ENCODE peak calls at places on chromosome 7, in eight cellular contexts. N is brain microvascular endothelial cell; E is substantia nigra; G is neuronal stem cell; X is GF-D8; Q is CD8-positive, alpha-beta T cell; H is endothelial cell; L is hippocampal formation. F is an unnamed sample.

GRCh38 chr7:101564778-101565211 is 64.3 kb downstream of the MYL10 start:
- DNase-seq in N (no peak), E (no peak), G (peak; percentile 63), X (no peak), Q (no peak), H (no peak), L (no peak), F (no peak)

GRCh38 chr7:142867398-142868187 is 12.7 kb downstream of the EPHB6 start:
- DNase-seq in N (no peak), E (no peak), G (no peak), X (no peak), Q (no peak), H (no peak), L (no peak), F (no peak)

GRCh38 chr7:65230231-65230630 is 143.4 kb upstream of the ZNF92 start:
- DNase-seq in N (no peak), E (no peak), G (no peak), X (no peak), Q (no peak), H (no peak), L (no peak), F (no peak)

GRCh38 chr7:140230862-140231778 is 54.3 kb upstream of the KDM7A start:
- DNase-seq in N (peak; percentile 29), E (no peak), G (peak; percentile 50), X (no peak), Q (peak; percentile 56), H (peak; percentile 53), L (no peak), F (peak; percentile 46)

GRCh38 chr7:155358948-155359712 is 61.5 kb downstream of the INSIG1 start:
- DNase-seq in N (no peak), E (no peak), G (no peak), X (no peak), Q (no peak), H (no peak), L (no peak), F (no peak)

GRCh38 chr7:71239517-71239916 is 107.6 kb downstream of the GALNT17 start:
- DNase-seq in N (no peak), E (no peak), G (no peak), X (no peak), Q (no peak), H (no peak), L (no peak), F (no peak)

GRCh38 chr7:120033114-120033513 is 239.9 kb upstream of the KCND2 start:
- DNase-seq in N (no peak), E (no peak), G (peak; percentile 1), X (no peak), Q (no peak), H (no peak), L (peak; percentile 2), F (no peak)

GRCh38 chr7:99210265-99210970 is 2.5 kb upstream of the KPNA7 start:
- DNase-seq in N (no peak), E (no peak), G (no peak), X (no peak), Q (no peak), H (no peak), L (no peak), F (no peak)

GRCh38 chr7:140126435-140127034 is 50.2 kb downstream of the KDM7A start:
- DNase-seq in N (no peak), E (no peak), G (no peak), X (no peak), Q (no peak), H (no peak), L (no peak), F (no peak)

GRCh38 chr7:84178013-84178412 is 16.6 kb downstream of the SEMA3A start:
- DNase-seq in N (no peak), E (no peak), G (no peak), X (no peak), Q (no peak), H (no peak), L (no peak), F (no peak)

GRCh38 chr7:143422033-143422432 is 13.4 kb upstream of the EPHA1 start:
- DNase-seq in N (no peak), E (no peak), G (no peak), X (no peak), Q (no peak), H (no peak), L (no peak), F (no peak)

GRCh38 chr7:82257118-82257695 is 186.4 kb downstream of the CACNA2D1 start:
- DNase-seq in N (no peak), E (no peak), G (no peak), X (no peak), Q (no peak), H (no peak), L (peak; percentile 37), F (no peak)

GRCh38 chr7:130491841-130492518 is at the start of gene MEST:
- DNase-seq in N (no peak), E (no peak), G (no peak), X (no peak), Q (peak; percentile 36), H (peak; percentile 14), L (no peak), F (no peak)

GRCh38 chr7:110007316-110007910 is 1083.5 kb upstream of the LRRN3 start:
- DNase-seq in N (no peak), E (no peak), G (no peak), X (no peak), Q (no peak), H (no peak), L (no peak), F (no peak)

GRCh38 chr7:100428199-100428966 is at the start of gene ZCWPW1:
- DNase-seq in N (peak; percentile 96), E (peak; percentile 96), G (peak; percentile 94), X (peak; percentile 94), Q (peak; percentile 97), H (peak; percentile 89), L (peak; percentile 95), F (peak; percentile 95)

GRCh38 chr7:140881507-140882228 is 43.1 kb downstream of the BRAF start:
- DNase-seq in N (no peak), E (no peak), G (no peak), X (no peak), Q (no peak), H (no peak), L (no peak), F (no peak)

GRCh38 chr7:117669818-117670217 is 190.0 kb downstream of the CFTR start:
- DNase-seq in N (no peak), E (no peak), G (no peak), X (no peak), Q (no peak), H (no peak), L (peak; percentile 5), F (no peak)

GRCh38 chr7:138468244-138469123 is 8.4 kb downstream of the TRIM24 start:
- DNase-seq in N (no peak), E (no peak), G (no peak), X (no peak), Q (no peak), H (no peak), L (peak; percentile 79), F (no peak)

GRCh38 chr7:156903232-156903909 is 10.4 kb upstream of the LMBR1 start:
- DNase-seq in N (peak; percentile 34), E (no peak), G (no peak), X (no peak), Q (peak; percentile 64), H (no peak), L (no peak), F (no peak)

GRCh38 chr7:107479303-107479702 is 9.4 kb downstream of the GPR22 start:
- DNase-seq in N (no peak), E (no peak), G (no peak), X (no peak), Q (no peak), H (no peak), L (no peak), F (no peak)

GRCh38 chr7:47241112-47242065 is 340.5 kb downstream of the TNS3 start:
- DNase-seq in N (no peak), E (no peak), G (no peak), X (no peak), Q (no peak), H (no peak), L (no peak), F (no peak)

GRCh38 chr7:51455086-51455485 is 138.5 kb upstream of the COBL start:
- DNase-seq in N (no peak), E (no peak), G (no peak), X (no peak), Q (no peak), H (no peak), L (no peak), F (no peak)

GRCh38 chr7:98398567-98399372 is 2.1 kb downstream of the BAIAP2L1 start:
- DNase-seq in N (no peak), E (no peak), G (no peak), X (no peak), Q (no peak), H (no peak), L (no peak), F (no peak)

GRCh38 chr7:99121496-99122021 is 22.3 kb downstream of the SMURF1 start:
- DNase-seq in N (peak; percentile 70), E (no peak), G (no peak), X (no peak), Q (no peak), H (no peak), L (no peak), F (no peak)

GRCh38 chr7:3641556-3641955 is 340.5 kb downstream of the SDK1 start:
- DNase-seq in N (no peak), E (no peak), G (no peak), X (no peak), Q (no peak), H (peak; percentile 5), L (no peak), F (no peak)

GRCh38 chr7:46206474-46207060 is 285.5 kb upstream of the IGFBP3 start:
- DNase-seq in N (no peak), E (no peak), G (no peak), X (no peak), Q (no peak), H (no peak), L (no peak), F (no peak)

GRCh38 chr7:106858618-106859532 is 6.2 kb upstream of the PIK3CG start:
- DNase-seq in N (no peak), E (no peak), G (no peak), X (peak; percentile 39), Q (no peak), H (no peak), L (no peak), F (no peak)

GRCh38 chr7:103487419-103487818 is 41.4 kb upstream of the SLC26A5 start:
- DNase-seq in N (no peak), E (no peak), G (no peak), X (no peak), Q (no peak), H (no peak), L (no peak), F (no peak)

F was measured in stimulated activated CD4-positive, alpha-beta T cell treated with anti-CD3 and anti-CD28 coated beads, Interleukin-1b, Interleukin-23, amount 100 ng/mL, for 4 hours.